ENCODE peak calls at places on chromosomes 13 and 19, in ten cellular contexts. F is psoas muscle, I is aorta, Q is fibroblast of lung, N is GM23338, M is tibial artery, K is HCT116, O is cardiac muscle cell, R is stomach, X is neuronal stem cell. B is an unnamed sample. For H3K27me3 and H3K4me1, the result is how much of the 10 kb centered on the place peaks cover.

GRCh38 chr19:39223703-39224279 is 19.7 kb upstream of the SYCN start:
- DNase-seq in F (no peak), I (no peak), Q (peak), N (peak), M (no peak), K (no peak), O (peak), R (no peak), X (peak), B (peak)

GRCh38 chr13:44011036-44011435 is 131.3 kb downstream of the LACC1 start:
- DNase-seq in F (no peak), I (no peak), Q (no peak), N (no peak), M (no peak), K (no peak), O (no peak), R (no peak), X (no peak), B (no peak)

GRCh38 chr19:38535212-38535611 is 82.5 kb downstream of the MAP4K1 start:
- DNase-seq in F (no peak), I (no peak), Q (no peak), N (no peak), M (no peak), K (no peak), O (no peak), R (no peak), X (no peak), B (no peak)

GRCh38 chr19:50320051-50320450 is 9.1 kb downstream of the KCNC3 start:
- DNase-seq in F (peak), I (no peak), Q (no peak), N (no peak), M (no peak), K (no peak), O (no peak), R (no peak), X (no peak), B (no peak)

GRCh38 chr19:56976995-56977906 is 136.7 kb upstream of the PEG3 start:
- DNase-seq in F (no peak), I (no peak), Q (no peak), N (no peak), M (no peak), K (no peak), O (no peak), R (no peak), X (no peak), B (no peak)

GRCh38 chr13:53068841-53069520 is 40.4 kb downstream of the OLFM4 start:
- DNase-seq in F (no peak), I (no peak), Q (no peak), N (peak), M (no peak), K (no peak), O (no peak), R (no peak), X (no peak), B (no peak)

GRCh38 chr13:100984349-100984748 is 309.8 kb upstream of the TMTC4 start:
- DNase-seq in F (no peak), I (no peak), Q (no peak), N (no peak), M (no peak), K (no peak), O (no peak), R (no peak), X (no peak), B (no peak)

GRCh38 chr13:23560571-23561089 is 9.6 kb upstream of the TNFRSF19 start:
- DNase-seq in F (no peak), I (no peak), Q (no peak), N (no peak), M (no peak), K (no peak), O (no peak), R (no peak), X (no peak), B (no peak)

GRCh38 chr19:51602189-51602854 is 27.9 kb downstream of the SIGLEC5 start:
- DNase-seq in F (no peak), I (no peak), Q (no peak), N (peak), M (no peak), K (no peak), O (no peak), R (no peak), X (no peak), B (no peak)

GRCh38 chr13:85586422-85586831 is 212.8 kb downstream of the SLITRK6 start:
- DNase-seq in F (no peak), I (no peak), Q (peak), N (no peak), M (no peak), K (no peak), O (no peak), R (no peak), X (no peak), B (peak)

GRCh38 chr13:53242015-53242414 is 213.4 kb downstream of the OLFM4 start:
- DNase-seq in F (no peak), I (no peak), Q (no peak), N (no peak), M (no peak), K (no peak), O (no peak), R (no peak), X (no peak), B (no peak)

GRCh38 chr13:51844862-51845573 is at the start of gene TMEM272:
- DNase-seq in F (peak), I (peak), Q (peak), N (peak), M (no peak), K (peak), O (peak), R (peak), X (peak), B (no peak)

GRCh38 chr13:52736891-52737290 is 2.7 kb downstream of the CNMD start:
- DNase-seq in F (no peak), I (no peak), Q (no peak), N (no peak), M (no peak), K (no peak), O (no peak), R (no peak), X (no peak), B (no peak)

GRCh38 chr19:45061965-45062364 is 14.3 kb downstream of the ZNF296 start:
- DNase-seq in F (no peak), I (no peak), Q (no peak), N (no peak), M (no peak), K (no peak), O (no peak), R (no peak), X (no peak), B (no peak)

GRCh38 chr13:55538424-55538823 is 1602.3 kb upstream of the PRR20A start:
- DNase-seq in F (no peak), I (no peak), Q (no peak), N (no peak), M (no peak), K (no peak), O (no peak), R (no peak), X (no peak), B (no peak)

GRCh38 chr19:8526345-8527062 is 12.5 kb upstream of the ZNF414 start:
- DNase-seq in F (peak), I (peak), Q (peak), N (peak), M (peak), K (peak), O (peak), R (peak), X (peak), B (no peak)

GRCh38 chr19:8631425-8631819 is 989 bp downstream of the NFILZ start:
- DNase-seq in F (peak), I (peak), Q (peak), N (no peak), M (peak), K (no peak), O (peak), R (no peak), X (peak), B (no peak)

GRCh38 chr13:74168263-74168675 is 34.1 kb upstream of the KLF12 start:
- DNase-seq in F (peak), I (no peak), Q (no peak), N (no peak), M (no peak), K (no peak), O (no peak), R (peak), X (no peak), B (no peak)

GRCh38 chr13:32726374-32727037 is 140.3 kb downstream of the PDS5B start:
- DNase-seq in F (no peak), I (no peak), Q (no peak), N (no peak), M (no peak), K (no peak), O (peak), R (no peak), X (no peak), B (no peak)

DNA sequence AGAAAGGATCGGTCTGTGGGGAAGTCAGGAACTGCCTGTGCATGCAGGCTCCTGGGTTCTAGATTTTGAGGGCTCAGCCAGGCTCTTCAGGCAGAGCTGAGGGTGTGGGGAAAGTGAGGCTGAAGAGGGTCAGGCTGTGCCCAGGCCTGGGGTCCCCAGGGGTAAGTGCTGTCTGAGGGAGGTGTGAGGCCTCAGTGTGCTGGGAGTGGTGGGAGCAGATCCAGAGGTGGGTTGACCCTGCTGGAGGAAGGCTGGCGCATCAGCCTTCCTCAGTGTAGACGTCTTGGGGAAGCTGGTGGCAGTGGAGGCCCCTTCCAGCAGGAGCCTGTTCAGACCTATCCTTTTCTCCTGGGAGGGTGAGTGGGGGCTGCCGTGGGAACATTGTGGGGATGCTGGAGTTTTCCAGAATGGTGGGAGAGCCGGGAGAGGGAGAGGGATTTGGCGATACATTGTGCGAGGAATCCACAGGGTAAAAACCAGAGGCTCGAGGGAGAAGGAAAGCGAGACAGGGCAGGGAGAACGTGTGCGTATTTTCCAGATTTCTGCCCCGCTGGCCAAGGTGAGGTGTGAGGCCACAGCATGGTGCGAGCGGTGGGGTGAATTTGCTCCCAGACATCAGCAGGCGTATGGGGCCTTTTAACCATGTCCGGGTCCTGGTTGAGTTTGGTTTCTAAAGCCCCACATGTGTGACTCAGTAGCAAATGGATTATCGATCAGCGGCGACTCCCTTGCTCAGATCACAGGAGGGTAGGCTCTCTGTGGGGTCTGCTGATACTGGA is 237.7 kb downstream of the TEX29 start:
- DNase-seq in F (no peak), I (no peak), Q (no peak), N (no peak), M (no peak), K (no peak), O (no peak), R (no peak), X (no peak), B (no peak)
- H3K27me3 ChIP-seq in F (under half), I (under half), Q (under half), N (under half), M (under half), K (under half), O (under half), R (half or more), X (under half), B (under half)

GRCh38 chr19:46080561-46080960 is 39.8 kb upstream of the IGFL4 start:
- DNase-seq in F (no peak), I (no peak), Q (peak), N (no peak), M (no peak), K (no peak), O (peak), R (no peak), X (no peak), B (no peak)
- H3K27ac ChIP-seq in F (no peak), I (no peak), Q (no peak), N (no peak), M (no peak), K (no peak), O (no peak), R (no peak), X (no peak), B (no peak)

GRCh38 chr19:10766681-10767201 is 48.9 kb downstream of the DNM2 start:
- DNase-seq in F (no peak), I (peak), Q (peak), N (no peak), M (no peak), K (no peak), O (peak), R (peak), X (no peak), B (no peak)
- H3K4me1 ChIP-seq in F (half or more), I (under half), Q (under half), N (under half), M (under half), K (under half), O (under half), R (half or more), X (under half), B (under half)

GRCh38 chr19:10010939-10011338 is 635 bp upstream of the COL5A3 start:
- DNase-seq in F (no peak), I (no peak), Q (no peak), N (no peak), M (no peak), K (no peak), O (no peak), R (no peak), X (no peak), B (no peak)
- H3K27me3 ChIP-seq in F (under half), I (under half), Q (under half), N (under half), M (under half), K (half or more), O (half or more), R (half or more), X (half or more), B (under half)

DNA sequence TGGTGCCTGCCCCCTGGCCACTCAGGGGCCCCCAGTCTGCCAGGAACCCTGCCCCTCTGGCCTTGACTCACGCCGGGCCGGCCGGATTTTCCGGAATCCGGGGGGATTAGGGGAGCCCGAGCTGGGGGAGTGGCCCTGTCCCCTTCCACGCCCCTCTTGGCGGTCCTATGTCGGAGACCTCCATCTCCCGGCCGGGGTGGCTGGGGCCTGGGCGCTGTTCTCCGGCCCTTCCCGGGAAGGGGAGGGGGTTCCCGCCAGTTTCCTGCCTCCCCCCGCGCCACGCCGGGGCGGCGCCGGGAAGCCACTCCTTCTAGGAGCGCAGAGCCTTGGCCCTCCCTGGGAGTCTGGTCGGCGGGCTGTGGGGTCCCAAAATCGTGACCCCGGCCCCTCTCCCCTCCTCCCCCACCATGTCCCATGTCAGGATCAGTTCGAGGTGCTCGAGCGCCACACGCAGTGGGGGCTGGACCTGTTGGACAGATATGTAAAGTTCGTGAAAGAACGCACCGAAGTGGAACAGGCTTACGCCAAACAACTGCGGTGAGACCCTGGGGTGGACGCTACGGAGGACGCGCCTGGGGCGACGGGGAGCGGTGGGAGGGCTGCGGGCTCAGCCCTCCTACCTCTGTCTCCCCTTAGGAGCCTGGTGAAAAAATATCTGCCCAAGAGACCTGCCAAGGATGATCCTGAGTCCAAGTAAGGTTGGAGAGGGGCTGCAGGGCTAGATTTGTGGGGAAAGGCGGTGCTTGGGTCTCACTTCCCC is 1.3 kb downstream of the TRIP10 start:
- DNase-seq in F (peak), I (peak), Q (peak), N (peak), M (peak), K (no peak), O (peak), R (peak), X (peak), B (no peak)
- H3K27ac ChIP-seq in F (peak), I (peak), Q (peak), N (peak), M (peak), K (peak), O (peak), R (peak), X (no peak), B (peak)

GRCh38 chr19:13982773-13983172 is 23.3 kb downstream of the RFX1 start:
- DNase-seq in F (no peak), I (no peak), Q (no peak), N (no peak), M (no peak), K (no peak), O (no peak), R (no peak), X (no peak), B (no peak)
- H3K4me1 ChIP-seq in F (under half), I (under half), Q (under half), N (under half), M (under half), K (under half), O (under half), R (under half), X (under half), B (under half)

GRCh38 chr13:111004444-111004843 is 89.6 kb upstream of the ANKRD10 start:
- DNase-seq in F (no peak), I (no peak), Q (no peak), N (no peak), M (no peak), K (no peak), O (no peak), R (no peak), X (no peak), B (no peak)
- H3K27me3 ChIP-seq in F (under half), I (under half), Q (under half), N (under half), M (under half), K (under half), O (under half), R (under half), X (under half), B (under half)

DNA sequence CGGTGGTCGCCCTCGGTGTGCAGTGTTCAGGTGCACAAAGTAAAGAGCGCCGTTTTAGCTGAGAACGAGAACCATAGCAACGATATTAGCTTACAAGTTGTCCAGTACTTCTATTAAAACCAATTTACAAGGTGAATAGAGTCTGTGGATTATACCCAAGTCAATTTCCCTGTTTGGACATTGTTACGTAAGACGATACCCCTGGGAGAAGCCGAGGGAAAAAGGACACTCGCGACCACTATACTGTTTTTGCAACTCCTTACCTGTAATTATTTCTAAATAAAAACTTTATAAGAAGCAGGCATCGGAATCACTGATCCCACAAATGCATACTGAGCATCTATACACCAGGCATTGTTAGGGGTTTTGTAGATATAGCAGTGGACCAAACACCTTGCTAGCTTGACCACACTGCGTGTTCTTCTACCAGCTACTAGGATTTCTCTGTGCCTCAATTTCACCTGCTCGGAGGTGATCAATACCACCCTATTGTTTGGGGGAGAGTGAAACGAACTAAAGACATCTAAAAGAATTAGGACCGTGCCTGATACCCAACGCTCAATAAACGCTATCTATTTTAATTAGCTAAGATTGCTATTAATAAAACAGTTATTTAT is 488 bp upstream of the EEF2 start:
- DNase-seq in F (no peak), I (no peak), Q (no peak), N (no peak), M (no peak), K (no peak), O (no peak), R (no peak), X (peak), B (no peak)
- H3K27ac ChIP-seq in F (peak), I (no peak), Q (no peak), N (no peak), M (peak), K (peak), O (peak), R (no peak), X (no peak), B (no peak)